ENCODE peak calls at places on chromosomes 16 and 17, in seven cellular contexts. One of them, this sample, is unnamed.

GRCh38 chr17:56754523-56755208 is 79.1 kb downstream of the C17orf67 start:
- DNase-seq in Panc1: no peak
- DNase-seq in breast epithelium: no peak
- DNase-seq in GM12878: no peak
- DNase-seq in tibial nerve: no peak
- DNase-seq in heart left ventricle: no peak
- DNase-seq in neuronal stem cell: no peak
- DNase-seq in this sample: no peak

GRCh38 chr17:82985973-82986372 is 93.4 kb upstream of the METRNL start:
- DNase-seq in Panc1: no peak
- DNase-seq in breast epithelium: peak; percentile 81
- DNase-seq in GM12878: no peak
- DNase-seq in tibial nerve: no peak
- DNase-seq in heart left ventricle: no peak
- DNase-seq in neuronal stem cell: no peak
- DNase-seq in this sample: peak; percentile 82

GRCh38 chr17:37694734-37695133 is 50.1 kb downstream of the HNF1B start:
- DNase-seq in Panc1: no peak
- DNase-seq in breast epithelium: no peak
- DNase-seq in GM12878: no peak
- DNase-seq in tibial nerve: no peak
- DNase-seq in heart left ventricle: no peak
- DNase-seq in neuronal stem cell: no peak
- DNase-seq in this sample: no peak

GRCh38 chr17:72432143-72432604 is 311.4 kb downstream of the SOX9 start:
- DNase-seq in Panc1: no peak
- DNase-seq in breast epithelium: no peak
- DNase-seq in GM12878: no peak
- DNase-seq in tibial nerve: no peak
- DNase-seq in heart left ventricle: no peak
- DNase-seq in neuronal stem cell: no peak
- DNase-seq in this sample: no peak

GRCh38 chr16:72221216-72221995 is 49.5 kb upstream of the PMFBP1 start:
- DNase-seq in Panc1: no peak
- DNase-seq in breast epithelium: no peak
- DNase-seq in GM12878: no peak
- DNase-seq in tibial nerve: no peak
- DNase-seq in heart left ventricle: no peak
- DNase-seq in neuronal stem cell: no peak
- DNase-seq in this sample: no peak

GRCh38 chr17:75773121-75773807 is 8.3 kb upstream of the GALK1 start:
- DNase-seq in Panc1: no peak
- DNase-seq in breast epithelium: peak; percentile 19
- DNase-seq in GM12878: no peak
- DNase-seq in tibial nerve: no peak
- DNase-seq in heart left ventricle: no peak
- DNase-seq in neuronal stem cell: no peak
- DNase-seq in this sample: no peak

GRCh38 chr17:21263351-21263750 is 10.1 kb upstream of the NATD1 start:
- DNase-seq in Panc1: no peak
- DNase-seq in breast epithelium: no peak
- DNase-seq in GM12878: no peak
- DNase-seq in tibial nerve: no peak
- DNase-seq in heart left ventricle: no peak
- DNase-seq in neuronal stem cell: no peak
- DNase-seq in this sample: no peak

GRCh38 chr16:85475233-85475632 is 137.9 kb upstream of the GSE1 start:
- DNase-seq in Panc1: no peak
- DNase-seq in breast epithelium: no peak
- DNase-seq in GM12878: no peak
- DNase-seq in tibial nerve: no peak
- DNase-seq in heart left ventricle: no peak
- DNase-seq in neuronal stem cell: no peak
- DNase-seq in this sample: no peak

GRCh38 chr17:77011173-77012011 is 129.4 kb upstream of the SEC14L1 start:
- DNase-seq in Panc1: peak; percentile 4
- DNase-seq in breast epithelium: no peak
- DNase-seq in GM12878: no peak
- DNase-seq in tibial nerve: no peak
- DNase-seq in heart left ventricle: no peak
- DNase-seq in neuronal stem cell: no peak
- DNase-seq in this sample: peak; percentile 48

GRCh38 chr17:50818266-50818665 is 17.1 kb upstream of the WFIKKN2 start:
- DNase-seq in Panc1: no peak
- DNase-seq in breast epithelium: no peak
- DNase-seq in GM12878: no peak
- DNase-seq in tibial nerve: no peak
- DNase-seq in heart left ventricle: no peak
- DNase-seq in neuronal stem cell: no peak
- DNase-seq in this sample: no peak

GRCh38 chr17:3788200-3788599 is 12.8 kb downstream of the ITGAE start:
- DNase-seq in Panc1: no peak
- DNase-seq in breast epithelium: no peak
- DNase-seq in GM12878: no peak
- DNase-seq in tibial nerve: no peak
- DNase-seq in heart left ventricle: no peak
- DNase-seq in neuronal stem cell: no peak
- DNase-seq in this sample: no peak

GRCh38 chr17:71180801-71181385 is 939.9 kb upstream of the SOX9 start:
- DNase-seq in Panc1: no peak
- DNase-seq in breast epithelium: no peak
- DNase-seq in GM12878: no peak
- DNase-seq in tibial nerve: no peak
- DNase-seq in heart left ventricle: no peak
- DNase-seq in neuronal stem cell: no peak
- DNase-seq in this sample: no peak

GRCh38 chr16:14520753-14521152 is 109.3 kb downstream of the PARN start:
- DNase-seq in Panc1: no peak
- DNase-seq in breast epithelium: no peak
- DNase-seq in GM12878: no peak
- DNase-seq in tibial nerve: no peak
- DNase-seq in heart left ventricle: no peak
- DNase-seq in neuronal stem cell: no peak
- DNase-seq in this sample: no peak

GRCh38 chr16:49440156-49441065 is 66.8 kb downstream of the C16orf78 start:
- DNase-seq in Panc1: no peak
- DNase-seq in breast epithelium: no peak
- DNase-seq in GM12878: no peak
- DNase-seq in tibial nerve: no peak
- DNase-seq in heart left ventricle: no peak
- DNase-seq in neuronal stem cell: no peak
- DNase-seq in this sample: no peak

GRCh38 chr16:11843206-11843605 is 8.1 kb downstream of the RSL1D1 start:
- DNase-seq in Panc1: no peak
- DNase-seq in breast epithelium: no peak
- DNase-seq in GM12878: no peak
- DNase-seq in tibial nerve: no peak
- DNase-seq in heart left ventricle: no peak
- DNase-seq in neuronal stem cell: no peak
- DNase-seq in this sample: no peak

GRCh38 chr16:11836653-11837244 is 14.6 kb downstream of the RSL1D1 start:
- DNase-seq in Panc1: no peak
- DNase-seq in breast epithelium: no peak
- DNase-seq in GM12878: no peak
- DNase-seq in tibial nerve: no peak
- DNase-seq in heart left ventricle: no peak
- DNase-seq in neuronal stem cell: no peak
- DNase-seq in this sample: no peak

GRCh38 chr16:11843861-11844260 is 7.5 kb downstream of the RSL1D1 start:
- DNase-seq in Panc1: no peak
- DNase-seq in breast epithelium: no peak
- DNase-seq in GM12878: no peak
- DNase-seq in tibial nerve: no peak
- DNase-seq in heart left ventricle: no peak
- DNase-seq in neuronal stem cell: no peak
- DNase-seq in this sample: no peak

GRCh38 chr16:11844499-11844898 is 6.8 kb downstream of the RSL1D1 start:
- DNase-seq in Panc1: no peak
- DNase-seq in breast epithelium: no peak
- DNase-seq in GM12878: no peak
- DNase-seq in tibial nerve: no peak
- DNase-seq in heart left ventricle: no peak
- DNase-seq in neuronal stem cell: no peak
- DNase-seq in this sample: no peak

DNA sequence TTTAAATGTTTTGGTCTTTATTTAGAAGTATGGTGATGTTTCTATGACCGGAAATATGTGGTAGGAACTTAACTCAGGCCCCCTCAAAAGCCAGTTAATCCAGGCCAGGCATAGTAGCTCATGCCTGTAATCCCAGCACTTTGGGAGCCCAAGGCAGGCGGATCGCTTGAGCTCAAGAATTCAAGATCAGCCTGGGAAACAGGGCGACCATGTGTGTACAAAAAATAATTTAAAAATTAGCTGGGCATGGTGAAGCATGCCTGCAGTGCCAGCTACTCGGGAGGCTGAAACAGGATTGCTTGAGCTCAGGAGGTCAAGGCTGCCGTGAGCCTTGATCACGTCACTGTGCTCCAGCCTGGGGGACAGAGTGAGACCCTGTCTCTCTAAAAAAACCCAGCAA is 10.3 kb downstream of the RSL1D1 start:
- DNase-seq in Panc1: no peak
- DNase-seq in breast epithelium: no peak
- DNase-seq in GM12878: no peak
- DNase-seq in tibial nerve: no peak
- DNase-seq in heart left ventricle: no peak
- DNase-seq in neuronal stem cell: no peak
- DNase-seq in this sample: no peak
- H3K36me3 ChIP-seq in Panc1: peaks cover 46% of the 10 kb centered on the region
- H3K36me3 ChIP-seq in breast epithelium: peaks cover 6% of the 10 kb centered on the region
- H3K36me3 ChIP-seq in GM12878: peaks cover 21% of the 10 kb centered on the region
- H3K36me3 ChIP-seq in tibial nerve: peaks cover 100% of the 10 kb centered on the region
- H3K36me3 ChIP-seq in heart left ventricle: peaks cover 99% of the 10 kb centered on the region
- H3K36me3 ChIP-seq in neuronal stem cell: peaks cover 61% of the 10 kb centered on the region
- H3K36me3 ChIP-seq in this sample: peaks cover 70% of the 10 kb centered on the region

GRCh38 chr17:774320-774584 is 7.8 kb downstream of the GLOD4 start:
- DNase-seq in Panc1: no peak
- DNase-seq in breast epithelium: no peak
- DNase-seq in GM12878: no peak
- DNase-seq in tibial nerve: no peak
- DNase-seq in heart left ventricle: no peak
- DNase-seq in neuronal stem cell: no peak
- DNase-seq in this sample: no peak

GRCh38 chr17:778096-778495 is 4.0 kb downstream of the GLOD4 start:
- DNase-seq in Panc1: no peak
- DNase-seq in breast epithelium: no peak
- DNase-seq in GM12878: no peak
- DNase-seq in tibial nerve: no peak
- DNase-seq in heart left ventricle: no peak
- DNase-seq in neuronal stem cell: no peak
- DNase-seq in this sample: no peak

GRCh38 chr17:773467-774319 is 8.4 kb downstream of the GLOD4 start:
- DNase-seq in Panc1: no peak
- DNase-seq in breast epithelium: no peak
- DNase-seq in GM12878: peak; percentile 51
- DNase-seq in tibial nerve: no peak
- DNase-seq in heart left ventricle: no peak
- DNase-seq in neuronal stem cell: peak; percentile 70
- DNase-seq in this sample: no peak
- H3K36me3 ChIP-seq in Panc1: peaks cover 37% of the 10 kb centered on the region
- H3K36me3 ChIP-seq in breast epithelium: peaks cover 3% of the 10 kb centered on the region
- H3K36me3 ChIP-seq in GM12878: peaks cover 12% of the 10 kb centered on the region
- H3K36me3 ChIP-seq in tibial nerve: peaks cover 86% of the 10 kb centered on the region
- H3K36me3 ChIP-seq in heart left ventricle: peaks cover 89% of the 10 kb centered on the region
- H3K36me3 ChIP-seq in neuronal stem cell: peaks cover 46% of the 10 kb centered on the region
- H3K36me3 ChIP-seq in this sample: peaks cover 68% of the 10 kb centered on the region

GRCh38 chr17:40145476-40145875 is 5.1 kb downstream of the CASC3 start:
- DNase-seq in Panc1: no peak
- DNase-seq in breast epithelium: no peak
- DNase-seq in GM12878: no peak
- DNase-seq in tibial nerve: no peak
- DNase-seq in heart left ventricle: no peak
- DNase-seq in neuronal stem cell: no peak
- DNase-seq in this sample: no peak
- H3K36me3 ChIP-seq in Panc1: peaks cover 17% of the 10 kb centered on the region
- H3K36me3 ChIP-seq in breast epithelium: peaks cover 3% of the 10 kb centered on the region
- H3K36me3 ChIP-seq in GM12878: peaks cover 5% of the 10 kb centered on the region
- H3K36me3 ChIP-seq in tibial nerve: peaks cover 84% of the 10 kb centered on the region
- H3K36me3 ChIP-seq in heart left ventricle: peaks cover 45% of the 10 kb centered on the region
- H3K36me3 ChIP-seq in neuronal stem cell: peaks cover 30% of the 10 kb centered on the region
- H3K36me3 ChIP-seq in this sample: peaks cover 17% of the 10 kb centered on the region

GRCh38 chr17:44077595-44077909 is 7.0 kb downstream of the G6PC3 start:
- DNase-seq in Panc1: no peak
- DNase-seq in breast epithelium: no peak
- DNase-seq in GM12878: no peak
- DNase-seq in tibial nerve: no peak
- DNase-seq in heart left ventricle: peak; percentile 59
- DNase-seq in neuronal stem cell: no peak
- DNase-seq in this sample: no peak

GRCh38 chr17:44081681-44082080 is 11.1 kb downstream of the G6PC3 start:
- DNase-seq in Panc1: no peak
- DNase-seq in breast epithelium: no peak
- DNase-seq in GM12878: no peak
- DNase-seq in tibial nerve: no peak
- DNase-seq in heart left ventricle: no peak
- DNase-seq in neuronal stem cell: no peak
- DNase-seq in this sample: no peak

GRCh38 chr17:44078412-44078811 is 7.9 kb downstream of the G6PC3 start:
- DNase-seq in Panc1: no peak
- DNase-seq in breast epithelium: no peak
- DNase-seq in GM12878: no peak
- DNase-seq in tibial nerve: no peak
- DNase-seq in heart left ventricle: no peak
- DNase-seq in neuronal stem cell: no peak
- DNase-seq in this sample: no peak

GRCh38 chr17:44082206-44082605 is 11.7 kb downstream of the G6PC3 start:
- DNase-seq in Panc1: no peak
- DNase-seq in breast epithelium: no peak
- DNase-seq in GM12878: no peak
- DNase-seq in tibial nerve: no peak
- DNase-seq in heart left ventricle: no peak
- DNase-seq in neuronal stem cell: no peak
- DNase-seq in this sample: no peak

DNA sequence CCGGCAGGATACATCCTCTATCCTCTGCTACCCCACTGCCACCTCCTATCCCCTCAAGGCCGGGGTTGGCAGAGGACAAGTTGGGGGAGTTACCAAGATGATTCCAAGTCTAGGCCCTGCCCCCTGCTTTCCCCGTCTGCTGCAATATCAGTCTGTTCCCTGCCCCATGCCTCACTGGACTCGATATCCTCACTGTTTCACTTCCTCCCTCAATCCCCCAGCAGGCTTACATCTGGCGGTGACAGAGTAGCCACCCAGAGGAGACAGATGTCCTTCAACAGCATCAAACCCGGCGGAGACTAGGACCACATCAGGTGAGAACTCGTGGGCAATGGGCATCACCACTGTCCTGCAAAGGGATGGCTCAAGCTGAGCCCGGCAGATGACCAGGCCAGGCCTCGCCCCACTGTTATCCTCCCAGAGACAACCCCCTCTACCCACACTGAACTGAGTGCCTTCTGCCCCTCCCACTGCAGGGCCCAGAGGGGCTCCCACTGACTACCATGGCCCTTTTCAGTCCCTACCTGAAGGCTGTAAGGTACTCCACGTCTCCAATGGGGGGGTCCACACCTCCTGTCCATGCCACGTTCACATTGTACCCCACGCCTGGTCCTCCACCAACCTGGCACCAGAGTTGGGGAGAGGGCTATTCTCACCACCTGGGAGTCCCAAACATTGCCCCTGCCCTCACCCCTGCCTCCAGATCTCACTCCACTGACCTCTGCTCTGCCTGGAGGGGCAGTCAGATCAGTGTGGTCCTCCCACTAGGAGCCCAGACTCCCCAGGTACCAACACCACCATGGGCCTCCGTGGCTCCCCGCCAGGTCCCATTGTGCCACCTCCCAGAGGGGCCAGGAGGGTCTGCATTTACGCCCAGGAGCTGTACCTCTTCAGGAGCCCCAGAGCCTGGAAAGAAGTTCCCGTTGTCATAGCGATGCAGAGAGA is 9.6 kb downstream of the G6PC3 start:
- DNase-seq in Panc1: no peak
- DNase-seq in breast epithelium: no peak
- DNase-seq in GM12878: no peak
- DNase-seq in tibial nerve: no peak
- DNase-seq in heart left ventricle: peak; percentile 20
- DNase-seq in neuronal stem cell: no peak
- DNase-seq in this sample: no peak
- H3K36me3 ChIP-seq in Panc1: no peaks in the 10 kb centered on the region
- H3K36me3 ChIP-seq in breast epithelium: peaks cover 9% of the 10 kb centered on the region
- H3K36me3 ChIP-seq in GM12878: peaks cover 32% of the 10 kb centered on the region
- H3K36me3 ChIP-seq in tibial nerve: peaks cover 100% of the 10 kb centered on the region
- H3K36me3 ChIP-seq in heart left ventricle: peaks cover 94% of the 10 kb centered on the region
- H3K36me3 ChIP-seq in neuronal stem cell: peaks cover 59% of the 10 kb centered on the region
- H3K36me3 ChIP-seq in this sample: peaks cover 23% of the 10 kb centered on the region

This sample was measured in CD8-positive, alpha-beta T cell.